ENCODE peak calls at places on chromosomes 16 and 17, in seven cellular contexts. Q, E, C, M, Z, X and G are unnamed samples.

GRCh38 chr17:1322469-1322868 is 43.0 kb downstream of the TRARG1 start:
- DNase-seq in Q (no peak), E (no peak), C (no peak), M (no peak), Z (no peak), X (no peak), G (no peak)

GRCh38 chr17:21215935-21216334 is 2.0 kb upstream of the TMEM11 start:
- DNase-seq in Q (no peak), E (no peak), C (no peak), M (no peak), Z (no peak), X (no peak), G (no peak)

GRCh38 chr17:32277284-32277683 is 11.7 kb downstream of the RHBDL3 start:
- DNase-seq in Q (no peak), E (no peak), C (no peak), M (peak), Z (peak), X (peak), G (no peak)

GRCh38 chr16:11100239-11100750 is 155.7 kb downstream of the SOCS1 start:
- DNase-seq in Q (peak), E (no peak), C (peak), M (peak), Z (peak), X (peak), G (no peak)

GRCh38 chr16:13098536-13098935 is 197.1 kb downstream of the SHISA9 start:
- DNase-seq in Q (no peak), E (no peak), C (no peak), M (no peak), Z (peak), X (peak), G (no peak)

GRCh38 chr16:88951989-88952388 is 25.0 kb downstream of the CBFA2T3 start:
- DNase-seq in Q (no peak), E (no peak), C (no peak), M (no peak), Z (no peak), X (no peak), G (no peak)

GRCh38 chr17:19702231-19702641 is 14.1 kb downstream of the SLC47A2 start:
- DNase-seq in Q (no peak), E (no peak), C (no peak), M (no peak), Z (no peak), X (no peak), G (no peak)

GRCh38 chr16:87945351-87946042 is 5.7 kb upstream of the BANP start:
- DNase-seq in Q (peak), E (no peak), C (peak), M (peak), Z (peak), X (peak), G (peak)

GRCh38 chr17:73433501-73433900 is 121.7 kb upstream of the CDC42EP4 start:
- DNase-seq in Q (no peak), E (no peak), C (no peak), M (no peak), Z (no peak), X (no peak), G (no peak)

GRCh38 chr17:39801055-39801454 is 63.1 kb downstream of the IKZF3 start:
- DNase-seq in Q (no peak), E (no peak), C (no peak), M (no peak), Z (no peak), X (no peak), G (no peak)

GRCh38 chr16:85809645-85810044 is 10.2 kb downstream of the COX4I1 start:
- DNase-seq in Q (no peak), E (no peak), C (no peak), M (no peak), Z (no peak), X (no peak), G (no peak)

GRCh38 chr16:27346818-27347217 is 33.0 kb downstream of the IL4R start:
- DNase-seq in Q (no peak), E (no peak), C (no peak), M (no peak), Z (no peak), X (no peak), G (no peak)

GRCh38 chr16:67182288-67182687 is 1.5 kb downstream of the MATCAP1 start:
- DNase-seq in Q (no peak), E (no peak), C (no peak), M (no peak), Z (no peak), X (no peak), G (no peak)

GRCh38 chr16:90019543-90020259 is 445 bp upstream of the DBNDD1 start:
- DNase-seq in Q (no peak), E (peak), C (peak), M (peak), Z (peak), X (peak), G (no peak)

GRCh38 chr17:30580916-30581315 is 103.7 kb downstream of the GOSR1 start:
- DNase-seq in Q (no peak), E (no peak), C (no peak), M (no peak), Z (peak), X (no peak), G (no peak)

GRCh38 chr17:45991341-45991740 is 7.7 kb upstream of the STH start:
- DNase-seq in Q (no peak), E (no peak), C (no peak), M (no peak), Z (no peak), X (no peak), G (no peak)

GRCh38 chr17:7405413-7405881 is 1.6 kb upstream of the TMEM256 start:
- DNase-seq in Q (peak), E (no peak), C (no peak), M (no peak), Z (no peak), X (peak), G (peak)

GRCh38 chr17:75970011-75970523 is 8.9 kb downstream of the ACOX1 start:
- DNase-seq in Q (no peak), E (no peak), C (no peak), M (no peak), Z (peak), X (no peak), G (no peak)

GRCh38 chr17:76793775-76794174 is 55.9 kb downstream of the MFSD11 start:
- DNase-seq in Q (no peak), E (no peak), C (no peak), M (no peak), Z (peak), X (peak), G (no peak)

GRCh38 chr16:82895843-82896242 is 269.1 kb downstream of the CDH13 start:
- DNase-seq in Q (no peak), E (no peak), C (no peak), M (no peak), Z (no peak), X (no peak), G (no peak)

GRCh38 chr16:58755989-58756649 is 22.0 kb upstream of the GOT2 start:
- DNase-seq in Q (peak), E (peak), C (peak), M (peak), Z (peak), X (peak), G (peak)

GRCh38 chr17:61474934-61475333 is 22.7 kb downstream of the TBX4 start:
- DNase-seq in Q (no peak), E (no peak), C (no peak), M (no peak), Z (no peak), X (no peak), G (no peak)

GRCh38 chr17:68822752-68823289 is 132.4 kb downstream of the ABCA8 start:
- DNase-seq in Q (no peak), E (no peak), C (no peak), M (no peak), Z (no peak), X (no peak), G (no peak)

GRCh38 chr16:9124908-9125584 is 33.6 kb downstream of the HAPSTR1 start:
- DNase-seq in Q (no peak), E (no peak), C (no peak), M (no peak), Z (no peak), X (no peak), G (no peak)